ENCODE peak calls at places on chromosomes 6 and 20, in six cellular contexts. One of them, this sample, is unnamed. For H3K4me1 and H3K9me2, the result is how much of the 10 kb centered on the place peaks cover.

GRCh38 chr20:24730750-24731149 is 218.3 kb upstream of the CST7 start:
- DNase-seq in HCT116: no peak
- DNase-seq in PC-9: no peak
- DNase-seq in PC-3: no peak
- DNase-seq in GM23338: no peak
- DNase-seq in GM23248: no peak
- DNase-seq in this sample: no peak

GRCh38 chr6:83459663-83460062 is 28.8 kb upstream of the ME1 start:
- DNase-seq in HCT116: no peak
- DNase-seq in PC-9: no peak
- DNase-seq in PC-3: peak
- DNase-seq in GM23338: no peak
- DNase-seq in GM23248: no peak
- DNase-seq in this sample: no peak

GRCh38 chr6:160494576-160494975 is 146.4 kb downstream of the SLC22A3 start:
- DNase-seq in HCT116: no peak
- DNase-seq in PC-9: no peak
- DNase-seq in PC-3: no peak
- DNase-seq in GM23338: no peak
- DNase-seq in GM23248: no peak
- DNase-seq in this sample: no peak

GRCh38 chr6:170062904-170063220 is 228.0 kb downstream of the DLL1 start:
- DNase-seq in HCT116: no peak
- DNase-seq in PC-9: no peak
- DNase-seq in PC-3: no peak
- DNase-seq in GM23338: no peak
- DNase-seq in GM23248: no peak
- DNase-seq in this sample: no peak

GRCh38 chr20:48823960-48824497 is 3.8 kb downstream of the PREX1 start:
- DNase-seq in HCT116: no peak
- DNase-seq in PC-9: no peak
- DNase-seq in PC-3: peak
- DNase-seq in GM23338: no peak
- DNase-seq in GM23248: peak
- DNase-seq in this sample: no peak

GRCh38 chr6:31186052-31186734 is 15.7 kb upstream of the POU5F1 start:
- DNase-seq in HCT116: no peak
- DNase-seq in PC-9: no peak
- DNase-seq in PC-3: no peak
- DNase-seq in GM23338: no peak
- DNase-seq in GM23248: no peak
- DNase-seq in this sample: no peak

GRCh38 chr6:58198301-58198700 is 880.9 kb downstream of the PRIM2 start:
- DNase-seq in HCT116: no peak
- DNase-seq in PC-9: no peak
- DNase-seq in PC-3: peak
- DNase-seq in GM23338: no peak
- DNase-seq in GM23248: peak
- DNase-seq in this sample: no peak

GRCh38 chr6:41939848-41940758 is 1.5 kb downstream of the CCND3 start:
- DNase-seq in HCT116: no peak
- DNase-seq in PC-9: peak
- DNase-seq in PC-3: peak
- DNase-seq in GM23338: peak
- DNase-seq in GM23248: peak
- DNase-seq in this sample: peak

GRCh38 chr6:108002365-108003221 is 44.6 kb upstream of the SEC63 start:
- DNase-seq in HCT116: no peak
- DNase-seq in PC-9: no peak
- DNase-seq in PC-3: peak
- DNase-seq in GM23338: peak
- DNase-seq in GM23248: peak
- DNase-seq in this sample: peak

GRCh38 chr6:30461055-30461454 is 28.3 kb upstream of the HLA-E start:
- DNase-seq in HCT116: no peak
- DNase-seq in PC-9: no peak
- DNase-seq in PC-3: no peak
- DNase-seq in GM23338: no peak
- DNase-seq in GM23248: no peak
- DNase-seq in this sample: no peak

GRCh38 chr6:147141690-147142308 is 62.4 kb upstream of the STXBP5 start:
- DNase-seq in HCT116: no peak
- DNase-seq in PC-9: no peak
- DNase-seq in PC-3: peak
- DNase-seq in GM23338: no peak
- DNase-seq in GM23248: peak
- DNase-seq in this sample: no peak

GRCh38 chr20:38805502-38805957 is at the start of gene PPP1R16B:
- DNase-seq in HCT116: no peak
- DNase-seq in PC-9: no peak
- DNase-seq in PC-3: no peak
- DNase-seq in GM23338: peak
- DNase-seq in GM23248: peak
- DNase-seq in this sample: peak

GRCh38 chr6:156741287-156742073 is 35.7 kb upstream of the ARID1B start:
- DNase-seq in HCT116: no peak
- DNase-seq in PC-9: no peak
- DNase-seq in PC-3: no peak
- DNase-seq in GM23338: no peak
- DNase-seq in GM23248: no peak
- DNase-seq in this sample: peak

GRCh38 chr6:13429406-13429753 is 58.0 kb downstream of the GFOD1 start:
- DNase-seq in HCT116: no peak
- DNase-seq in PC-9: no peak
- DNase-seq in PC-3: no peak
- DNase-seq in GM23338: no peak
- DNase-seq in GM23248: no peak
- DNase-seq in this sample: no peak

GRCh38 chr6:4402477-4402976 is 267.2 kb upstream of the ECI2 start:
- DNase-seq in HCT116: no peak
- DNase-seq in PC-9: peak
- DNase-seq in PC-3: peak
- DNase-seq in GM23338: no peak
- DNase-seq in GM23248: peak
- DNase-seq in this sample: no peak

GRCh38 chr6:39339557-39340555 is 17.4 kb upstream of the KCNK16 start:
- DNase-seq in HCT116: no peak
- DNase-seq in PC-9: no peak
- DNase-seq in PC-3: no peak
- DNase-seq in GM23338: no peak
- DNase-seq in GM23248: no peak
- DNase-seq in this sample: no peak

GRCh38 chr20:16528078-16528477 is 45.2 kb downstream of the KIF16B start:
- DNase-seq in HCT116: peak
- DNase-seq in PC-9: peak
- DNase-seq in PC-3: peak
- DNase-seq in GM23338: no peak
- DNase-seq in GM23248: peak
- DNase-seq in this sample: no peak

GRCh38 chr20:59082077-59082740 is 39.6 kb upstream of the PRELID3B start:
- DNase-seq in HCT116: peak
- DNase-seq in PC-9: no peak
- DNase-seq in PC-3: peak
- DNase-seq in GM23338: peak
- DNase-seq in GM23248: peak
- DNase-seq in this sample: peak

GRCh38 chr6:104522533-104522932 is 337.2 kb downstream of the HACE1 start:
- DNase-seq in HCT116: no peak
- DNase-seq in PC-9: no peak
- DNase-seq in PC-3: no peak
- DNase-seq in GM23338: no peak
- DNase-seq in GM23248: no peak
- DNase-seq in this sample: no peak

GRCh38 chr20:34888468-34888867 is 12.1 kb downstream of the ACSS2 start:
- DNase-seq in HCT116: no peak
- DNase-seq in PC-9: no peak
- DNase-seq in PC-3: no peak
- DNase-seq in GM23338: no peak
- DNase-seq in GM23248: no peak
- DNase-seq in this sample: no peak

GRCh38 chr20:35087355-35087754 is 5.3 kb downstream of the TRPC4AP start:
- DNase-seq in HCT116: no peak
- DNase-seq in PC-9: no peak
- DNase-seq in PC-3: no peak
- DNase-seq in GM23338: no peak
- DNase-seq in GM23248: no peak
- DNase-seq in this sample: no peak

GRCh38 chr20:958936-959815 is 42.9 kb downstream of the RSPO4 start:
- DNase-seq in HCT116: no peak
- DNase-seq in PC-9: no peak
- DNase-seq in PC-3: no peak
- DNase-seq in GM23338: no peak
- DNase-seq in GM23248: no peak
- DNase-seq in this sample: no peak

GRCh38 chr20:8043687-8044278 is 24.2 kb upstream of the TMX4 start:
- DNase-seq in HCT116: peak
- DNase-seq in PC-9: peak
- DNase-seq in PC-3: peak
- DNase-seq in GM23338: peak
- DNase-seq in GM23248: peak
- DNase-seq in this sample: peak

GRCh38 chr20:37729452-37729851 is 35.6 kb downstream of the CTNNBL1 start:
- DNase-seq in HCT116: no peak
- DNase-seq in PC-9: no peak
- DNase-seq in PC-3: no peak
- DNase-seq in GM23338: no peak
- DNase-seq in GM23248: no peak
- DNase-seq in this sample: no peak
- H3K4me1 ChIP-seq in HCT116: under half
- H3K4me1 ChIP-seq in PC-9: under half
- H3K4me1 ChIP-seq in PC-3: under half
- H3K4me1 ChIP-seq in GM23338: under half
- H3K4me1 ChIP-seq in GM23248: under half
- H3K4me1 ChIP-seq in this sample: under half

GRCh38 chr6:128495536-128496333 is 24.7 kb downstream of the PTPRK start:
- DNase-seq in HCT116: no peak
- DNase-seq in PC-9: no peak
- DNase-seq in PC-3: no peak
- DNase-seq in GM23338: no peak
- DNase-seq in GM23248: no peak
- DNase-seq in this sample: no peak

GRCh38 chr6:128494440-128494839 is 26.0 kb downstream of the PTPRK start:
- DNase-seq in HCT116: no peak
- DNase-seq in PC-9: no peak
- DNase-seq in PC-3: no peak
- DNase-seq in GM23338: peak
- DNase-seq in GM23248: no peak
- DNase-seq in this sample: no peak

GRCh38 chr6:128491643-128492206 is 28.7 kb downstream of the PTPRK start:
- DNase-seq in HCT116: no peak
- DNase-seq in PC-9: no peak
- DNase-seq in PC-3: peak
- DNase-seq in GM23338: no peak
- DNase-seq in GM23248: no peak
- DNase-seq in this sample: no peak

GRCh38 chr6:128492386-128492785 is 28.0 kb downstream of the PTPRK start:
- DNase-seq in HCT116: no peak
- DNase-seq in PC-9: no peak
- DNase-seq in PC-3: peak
- DNase-seq in GM23338: no peak
- DNase-seq in GM23248: no peak
- DNase-seq in this sample: no peak

DNA sequence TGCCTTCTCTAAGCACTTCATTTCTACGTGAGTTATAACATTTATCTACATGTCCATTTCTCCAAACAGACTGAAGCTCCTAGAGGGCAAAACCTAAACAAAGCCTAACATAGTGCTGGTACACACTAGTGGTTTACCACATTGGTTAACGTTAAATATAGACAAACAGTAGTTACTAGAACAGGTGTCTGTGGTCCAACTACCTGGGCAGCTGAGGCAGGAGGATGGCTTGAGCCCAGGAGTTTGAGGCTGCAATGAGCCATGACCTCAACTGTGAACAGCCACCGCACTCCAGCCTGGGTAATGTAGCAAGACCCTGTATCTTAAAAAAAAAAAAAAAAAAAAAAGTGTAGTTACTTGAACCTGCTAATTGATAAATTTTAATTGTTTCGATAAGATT is 26.5 kb downstream of the PTPRK start:
- DNase-seq in HCT116: no peak
- DNase-seq in PC-9: no peak
- DNase-seq in PC-3: no peak
- DNase-seq in GM23338: no peak
- DNase-seq in GM23248: no peak
- DNase-seq in this sample: no peak
- H3K9me2 ChIP-seq in HCT116: under half
- H3K9me2 ChIP-seq in PC-9: under half
- H3K9me2 ChIP-seq in PC-3: under half
- H3K9me2 ChIP-seq in GM23338: under half
- H3K9me2 ChIP-seq in GM23248: under half
- H3K9me2 ChIP-seq in this sample: under half

DNA sequence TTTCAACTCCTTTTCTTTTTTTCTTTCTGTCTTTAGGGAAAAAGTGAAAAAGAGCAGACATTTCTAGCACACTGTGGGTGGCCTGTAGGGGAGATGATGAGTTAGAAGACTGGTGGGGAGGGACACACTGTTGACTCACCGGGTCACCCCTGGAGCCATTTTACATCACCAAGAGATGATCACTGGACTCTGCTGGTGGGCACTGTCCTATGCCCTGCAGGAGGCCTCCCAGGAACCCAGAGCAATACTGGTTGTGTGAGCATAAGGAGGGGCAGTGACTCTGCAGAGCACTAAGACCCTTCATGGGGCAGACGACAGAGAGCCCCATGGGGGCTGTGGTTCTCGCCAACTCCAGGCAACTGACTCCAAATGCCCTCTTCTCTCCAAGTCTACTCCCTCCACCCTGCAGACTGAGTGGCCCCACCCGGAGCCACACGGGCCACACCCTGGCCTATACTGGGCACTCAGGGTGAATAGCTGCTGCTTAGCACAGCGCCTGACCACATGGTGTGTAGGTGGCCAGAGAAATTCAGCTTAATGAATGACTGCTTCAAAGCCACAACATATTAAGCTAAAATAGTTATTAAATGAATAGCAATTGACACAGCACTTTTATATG is 177.5 kb downstream of the CDC5L start:
- DNase-seq in HCT116: no peak
- DNase-seq in PC-9: no peak
- DNase-seq in PC-3: no peak
- DNase-seq in GM23338: no peak
- DNase-seq in GM23248: peak
- DNase-seq in this sample: no peak
- H3K4me1 ChIP-seq in HCT116: under half
- H3K4me1 ChIP-seq in PC-9: under half
- H3K4me1 ChIP-seq in PC-3: under half
- H3K4me1 ChIP-seq in GM23338: under half
- H3K4me1 ChIP-seq in GM23248: under half
- H3K4me1 ChIP-seq in this sample: under half

DNA sequence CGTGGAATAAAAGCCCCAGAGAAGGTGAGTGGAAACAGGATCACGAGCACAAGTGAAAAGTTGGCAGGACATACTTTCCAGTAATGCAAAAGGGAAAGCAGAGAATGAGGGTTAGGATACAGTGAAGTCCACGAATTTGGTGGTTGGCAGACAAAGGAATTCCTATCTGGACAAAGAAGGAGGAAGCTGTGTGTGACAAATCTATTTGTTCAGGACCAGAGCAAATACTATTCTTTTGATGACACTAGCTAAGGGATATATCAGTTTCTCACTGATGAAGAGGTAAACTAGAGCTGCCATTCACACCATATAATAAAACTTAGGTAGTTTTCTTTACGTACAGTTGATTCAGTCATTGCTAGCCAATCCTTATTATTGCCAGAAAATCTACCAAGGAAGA is 156.8 kb upstream of the GRIK2 start:
- DNase-seq in HCT116: no peak
- DNase-seq in PC-9: no peak
- DNase-seq in PC-3: peak
- DNase-seq in GM23338: no peak
- DNase-seq in GM23248: no peak
- DNase-seq in this sample: no peak
- H3K9me2 ChIP-seq in HCT116: under half
- H3K9me2 ChIP-seq in PC-9: under half
- H3K9me2 ChIP-seq in PC-3: under half
- H3K9me2 ChIP-seq in GM23338: under half
- H3K9me2 ChIP-seq in GM23248: under half
- H3K9me2 ChIP-seq in this sample: under half

This sample was measured in Karpas-422.